ENCODE peak calls at places on chromosomes 2 and 18, in ten cellular contexts. F is fibroblast of lung; O is right lobe of liver; W is K562; Q is adrenal gland; T is left ventricle myocardium inferior; U is CD8-positive, alpha-beta T cell; E is A549; S is transverse colon; A is left lung. K is an unnamed sample.

GRCh38 chr2:138846216-138846821 is 66.1 kb upstream of the NXPH2 start:
- DNase-seq in F (peak; percentile 31), S (no peak), U (no peak), A (no peak), W (peak; percentile 49), T (no peak), E (peak; percentile 24), Q (no peak), O (no peak), K (no peak)

GRCh38 chr2:134657650-134658250 is 61.0 kb downstream of the TMEM163 start:
- DNase-seq in O (no peak), A (no peak), T (no peak), E (peak; percentile 27), S (no peak), U (no peak), W (no peak), Q (no peak), F (no peak), K (no peak)

GRCh38 chr18:46946656-46947282 is 29.4 kb downstream of the KATNAL2 start:
- DNase-seq in W (peak; percentile 52), S (peak; percentile 64), E (peak; percentile 80), T (peak; percentile 81), O (peak; percentile 70), U (peak; percentile 12), A (peak; percentile 86), F (peak; percentile 83), Q (peak; percentile 90), K (peak; percentile 14)

GRCh38 chr2:48049371-48049770 is 143.1 kb upstream of the FBXO11 start:
- DNase-seq in F (no peak), W (no peak), S (no peak), Q (no peak), E (no peak), U (no peak), A (no peak), O (no peak), T (no peak), K (no peak)

GRCh38 chr2:160433466-160434172 is 60.0 kb downstream of the RBMS1 start:
- DNase-seq in T (no peak), A (no peak), O (no peak), F (peak; percentile 47), S (no peak), U (no peak), W (no peak), Q (no peak), E (no peak), K (no peak)

GRCh38 chr2:37623971-37624897 is 47.2 kb downstream of the CDC42EP3 start:
- DNase-seq in F (peak; percentile 52), W (no peak), T (no peak), S (no peak), O (no peak), A (no peak), U (no peak), E (no peak), Q (no peak), K (no peak)

GRCh38 chr18:54813305-54813704 is 15.0 kb upstream of the RAB27B start:
- DNase-seq in A (no peak), Q (no peak), W (no peak), S (no peak), F (no peak), T (no peak), U (no peak), O (no peak), E (no peak), K (no peak)

GRCh38 chr2:8882094-8882493 is 44.7 kb upstream of the KIDINS220 start:
- DNase-seq in O (no peak), S (peak; percentile 26), U (no peak), A (no peak), T (no peak), F (peak; percentile 43), Q (no peak), E (peak; percentile 55), W (no peak), K (no peak)

GRCh38 chr2:9984217-9984739 is 32.8 kb downstream of the GRHL1 start:
- DNase-seq in E (peak; percentile 46), A (no peak), O (no peak), U (peak; percentile 7), F (peak; percentile 73), T (no peak), S (no peak), Q (no peak), W (peak; percentile 61), K (no peak)

GRCh38 chr2:49241991-49242390 is 87.7 kb upstream of the FSHR start:
- DNase-seq in U (no peak), S (no peak), W (no peak), T (no peak), O (no peak), E (no peak), Q (peak; percentile 2), F (peak; percentile 51), A (no peak), K (no peak)

GRCh38 chr2:127401757-127402695 is 14.3 kb upstream of the MAP3K2 start:
- DNase-seq in Q (no peak), A (no peak), W (no peak), E (no peak), U (no peak), S (peak; percentile 76), O (no peak), F (no peak), T (no peak), K (no peak)

GRCh38 chr2:46268196-46268595 is 29.0 kb upstream of the EPAS1 start:
- DNase-seq in W (no peak), E (no peak), S (no peak), O (no peak), Q (peak; percentile 13), U (no peak), T (no peak), A (no peak), F (peak; percentile 34), K (no peak)

GRCh38 chr2:221203846-221204245 is 368.3 kb downstream of the EPHA4 start:
- DNase-seq in S (peak; percentile 20), Q (no peak), W (no peak), O (no peak), A (no peak), U (no peak), T (no peak), E (no peak), F (no peak), K (no peak)

GRCh38 chr2:221204699-221205098 is 367.4 kb downstream of the EPHA4 start:
- DNase-seq in S (no peak), O (no peak), Q (no peak), W (no peak), A (no peak), E (no peak), T (no peak), U (no peak), F (peak; percentile 8), K (no peak)

GRCh38 chr2:221205103-221205502 is 367.0 kb downstream of the EPHA4 start:
- DNase-seq in T (no peak), W (no peak), O (no peak), A (no peak), F (no peak), E (no peak), U (no peak), S (no peak), Q (no peak), K (no peak)

GRCh38 chr2:221202431-221202830 is 369.7 kb downstream of the EPHA4 start:
- DNase-seq in T (no peak), U (no peak), E (no peak), A (no peak), W (no peak), Q (no peak), O (no peak), F (no peak), S (no peak), K (no peak)

DNA sequence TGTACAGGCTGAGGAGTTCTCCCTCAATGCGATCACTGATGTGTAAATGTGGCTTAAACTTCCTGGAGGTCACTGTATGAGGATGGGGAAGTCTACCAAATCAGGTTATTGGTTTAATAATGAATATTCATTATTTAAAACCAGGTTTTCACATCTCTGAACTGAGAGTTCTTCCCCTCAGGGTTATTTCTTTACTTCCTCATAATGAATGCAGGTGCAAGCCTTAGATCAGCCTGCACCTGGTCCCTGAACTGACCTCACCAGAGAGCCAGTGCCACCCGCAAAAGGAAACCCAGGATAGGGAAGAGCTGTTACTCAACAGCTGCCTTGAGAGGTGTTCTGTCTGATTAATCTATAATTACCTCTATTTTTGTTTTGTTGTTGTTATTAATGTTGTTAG is 369.0 kb downstream of the EPHA4 start:
- DNase-seq in O (no peak), W (no peak), E (no peak), Q (no peak), F (no peak), A (no peak), U (no peak), T (no peak), S (peak; percentile 35), K (no peak)
- H3K4me1 ChIP-seq in O (no peaks in the 10 kb centered on the region), W (no peaks in the 10 kb centered on the region), E (no peaks in the 10 kb centered on the region), Q (no peaks in the 10 kb centered on the region), F (no peaks in the 10 kb centered on the region), A (no peaks in the 10 kb centered on the region), U (no peaks in the 10 kb centered on the region), T (no peaks in the 10 kb centered on the region), S (no peaks in the 10 kb centered on the region), K (no peaks in the 10 kb centered on the region)

GRCh38 chr2:60883896-60884295 is 2.5 kb downstream of the REL start:
- DNase-seq in E (no peak), S (no peak), A (no peak), F (no peak), O (no peak), U (no peak), Q (no peak), T (no peak), W (no peak), K (no peak)
- H3K4me3 ChIP-seq in E (peak overlapping the region; percentile 67), S (peak overlapping the region; percentile 92), A (peak overlapping the region; percentile 87), F (peak overlapping the region; percentile 86), O (peak overlapping the region; percentile 76), U (peak overlapping the region; percentile 99), Q (no peak overlapping the region), T (peak overlapping the region; percentile 94), W (peak overlapping the region; percentile 86), K (peak overlapping the region; percentile 23)

GRCh38 chr2:28735511-28735910 is 16.1 kb upstream of the PPP1CB start:
- DNase-seq in S (no peak), W (no peak), U (no peak), Q (no peak), O (no peak), E (no peak), F (no peak), T (no peak), A (no peak), K (no peak)

GRCh38 chr2:28737655-28738054 is 14.0 kb upstream of the PPP1CB start:
- DNase-seq in A (no peak), S (no peak), W (no peak), U (no peak), O (no peak), E (no peak), T (no peak), Q (no peak), F (no peak), K (no peak)

GRCh38 chr2:28730641-28731146 is 20.9 kb upstream of the PPP1CB start:
- DNase-seq in S (no peak), E (no peak), O (no peak), Q (no peak), U (no peak), W (no peak), F (no peak), T (no peak), A (no peak), K (no peak)

GRCh38 chr2:28736034-28736433 is 15.6 kb upstream of the PPP1CB start:
- DNase-seq in O (peak; percentile 96), A (no peak), F (no peak), S (peak; percentile 69), U (no peak), T (peak; percentile 72), W (no peak), Q (peak; percentile 90), E (no peak), K (no peak)
- H3K27ac ChIP-seq in O (peak overlapping the region; percentile 81), A (peak overlapping the region; percentile 53), F (no peak overlapping the region), S (peak overlapping the region; percentile 68), U (no peak overlapping the region), T (peak overlapping the region; percentile 76), W (no peak overlapping the region), Q (peak overlapping the region; percentile 52), E (no peak overlapping the region), K (no peak overlapping the region)

GRCh38 chr18:2965797-2966196 is 47.1 kb downstream of the LPIN2 start:
- DNase-seq in A (no peak), S (no peak), Q (no peak), F (no peak), U (no peak), W (no peak), O (no peak), E (no peak), T (no peak), K (no peak)
- H3K4me1 ChIP-seq in A (peaks cover 77% of the 10 kb centered on the region), S (peaks cover 17% of the 10 kb centered on the region), Q (peaks cover 54% of the 10 kb centered on the region), F (peaks cover 10% of the 10 kb centered on the region), U (peaks cover 97% of the 10 kb centered on the region), W (peaks cover 15% of the 10 kb centered on the region), O (peaks cover 77% of the 10 kb centered on the region), E (no peaks in the 10 kb centered on the region), T (peaks cover 57% of the 10 kb centered on the region), K (peaks cover 84% of the 10 kb centered on the region)

K was measured in effector memory CD4-positive, alpha-beta T cell.